ENCODE peak calls at places on chromosomes 1 and 21, in six cellular contexts. One of them, this sample, is unnamed. For H3K27me3, the result is how much of the 10 kb centered on the place peaks cover.

GRCh38 chr21:41764558-41765392 is 2.1 kb downstream of the RIPK4 start:
- DNase-seq in stomach: peak
- DNase-seq in left ventricle myocardium inferior: no peak
- DNase-seq in testis: no peak
- DNase-seq in right lobe of liver: no peak
- DNase-seq in AG04450: no peak
- DNase-seq in this sample: no peak

GRCh38 chr1:40583980-40584379 is 52.5 kb downstream of the ZNF684 start:
- DNase-seq in testis: no peak
- DNase-seq in right lobe of liver: no peak
- DNase-seq in AG04450: no peak
- DNase-seq in left ventricle myocardium inferior: no peak
- DNase-seq in stomach: no peak
- DNase-seq in this sample: no peak

GRCh38 chr1:197559655-197560054 is 215.6 kb downstream of the DENND1B start:
- DNase-seq in left ventricle myocardium inferior: no peak
- DNase-seq in right lobe of liver: no peak
- DNase-seq in stomach: no peak
- DNase-seq in AG04450: no peak
- DNase-seq in testis: no peak
- DNase-seq in this sample: no peak

GRCh38 chr1:59979551-59980070 is 53.0 kb upstream of the CYP2J2 start:
- DNase-seq in right lobe of liver: no peak
- DNase-seq in left ventricle myocardium inferior: no peak
- DNase-seq in stomach: no peak
- DNase-seq in testis: no peak
- DNase-seq in AG04450: no peak
- DNase-seq in this sample: no peak

GRCh38 chr1:203696673-203697072 is 68.3 kb upstream of the LAX1 start:
- DNase-seq in stomach: no peak
- DNase-seq in AG04450: no peak
- DNase-seq in testis: no peak
- DNase-seq in right lobe of liver: no peak
- DNase-seq in left ventricle myocardium inferior: no peak
- DNase-seq in this sample: no peak

GRCh38 chr1:221263831-221264767 is 384.9 kb downstream of the HLX start:
- DNase-seq in stomach: peak
- DNase-seq in left ventricle myocardium inferior: no peak
- DNase-seq in right lobe of liver: peak
- DNase-seq in testis: peak
- DNase-seq in AG04450: peak
- DNase-seq in this sample: peak

GRCh38 chr1:207389728-207390464 is 64.2 kb upstream of the CR2 start:
- DNase-seq in testis: no peak
- DNase-seq in AG04450: peak
- DNase-seq in right lobe of liver: no peak
- DNase-seq in left ventricle myocardium inferior: no peak
- DNase-seq in stomach: no peak
- DNase-seq in this sample: no peak

GRCh38 chr1:180188679-180189175 is 34.1 kb downstream of the QSOX1 start:
- DNase-seq in stomach: no peak
- DNase-seq in right lobe of liver: no peak
- DNase-seq in left ventricle myocardium inferior: no peak
- DNase-seq in testis: no peak
- DNase-seq in AG04450: no peak
- DNase-seq in this sample: no peak

GRCh38 chr1:87953732-87954344 is 625.2 kb downstream of the LMO4 start:
- DNase-seq in stomach: peak
- DNase-seq in testis: peak
- DNase-seq in right lobe of liver: peak
- DNase-seq in AG04450: peak
- DNase-seq in left ventricle myocardium inferior: peak
- DNase-seq in this sample: no peak

GRCh38 chr1:151060241-151061011 is at the start of gene MLLT11:
- DNase-seq in right lobe of liver: no peak
- DNase-seq in stomach: no peak
- DNase-seq in testis: peak
- DNase-seq in AG04450: no peak
- DNase-seq in left ventricle myocardium inferior: peak
- DNase-seq in this sample: peak

GRCh38 chr1:21216835-21217811 is 40.4 kb upstream of the EIF4G3 start:
- DNase-seq in stomach: peak
- DNase-seq in AG04450: no peak
- DNase-seq in right lobe of liver: peak
- DNase-seq in testis: peak
- DNase-seq in left ventricle myocardium inferior: no peak
- DNase-seq in this sample: no peak

GRCh38 chr1:154325583-154326545 is 539 bp downstream of the ATP8B2 start:
- DNase-seq in left ventricle myocardium inferior: peak
- DNase-seq in testis: peak
- DNase-seq in stomach: peak
- DNase-seq in AG04450: peak
- DNase-seq in right lobe of liver: no peak
- DNase-seq in this sample: peak

GRCh38 chr1:56330400-56331026 is 248.8 kb downstream of the PLPP3 start:
- DNase-seq in AG04450: peak
- DNase-seq in stomach: no peak
- DNase-seq in right lobe of liver: no peak
- DNase-seq in left ventricle myocardium inferior: no peak
- DNase-seq in testis: no peak
- DNase-seq in this sample: no peak

GRCh38 chr1:12438349-12438924 is 179.6 kb downstream of the DHRS3 start:
- DNase-seq in AG04450: no peak
- DNase-seq in stomach: no peak
- DNase-seq in left ventricle myocardium inferior: no peak
- DNase-seq in testis: no peak
- DNase-seq in right lobe of liver: no peak
- DNase-seq in this sample: no peak

GRCh38 chr1:181767001-181767708 is 283.8 kb downstream of the CACNA1E start:
- DNase-seq in right lobe of liver: no peak
- DNase-seq in testis: no peak
- DNase-seq in AG04450: no peak
- DNase-seq in left ventricle myocardium inferior: no peak
- DNase-seq in stomach: no peak
- DNase-seq in this sample: no peak

GRCh38 chr1:115282825-115283224 is 55.2 kb downstream of the NGF start:
- DNase-seq in testis: peak
- DNase-seq in AG04450: no peak
- DNase-seq in stomach: peak
- DNase-seq in left ventricle myocardium inferior: peak
- DNase-seq in right lobe of liver: peak
- DNase-seq in this sample: peak

GRCh38 chr1:16606106-16606505 is 7.3 kb downstream of the NBPF1 start:
- DNase-seq in AG04450: no peak
- DNase-seq in stomach: no peak
- DNase-seq in right lobe of liver: peak
- DNase-seq in left ventricle myocardium inferior: no peak
- DNase-seq in testis: no peak
- DNase-seq in this sample: no peak

GRCh38 chr1:8090241-8090702 is 64.2 kb upstream of the ERRFI1 start:
- DNase-seq in AG04450: no peak
- DNase-seq in right lobe of liver: no peak
- DNase-seq in left ventricle myocardium inferior: no peak
- DNase-seq in stomach: no peak
- DNase-seq in testis: no peak
- DNase-seq in this sample: no peak

GRCh38 chr1:218660678-218661053 is 315.5 kb downstream of the TGFB2 start:
- DNase-seq in right lobe of liver: no peak
- DNase-seq in AG04450: no peak
- DNase-seq in stomach: no peak
- DNase-seq in left ventricle myocardium inferior: no peak
- DNase-seq in testis: no peak
- DNase-seq in this sample: no peak

GRCh38 chr1:210143465-210144062 is 89.0 kb upstream of the SERTAD4 start:
- DNase-seq in stomach: peak
- DNase-seq in left ventricle myocardium inferior: peak
- DNase-seq in AG04450: peak
- DNase-seq in right lobe of liver: peak
- DNase-seq in testis: peak
- DNase-seq in this sample: peak

GRCh38 chr1:41872074-41872473 is 46.6 kb downstream of the HIVEP3 start:
- DNase-seq in testis: no peak
- DNase-seq in AG04450: no peak
- DNase-seq in right lobe of liver: no peak
- DNase-seq in left ventricle myocardium inferior: no peak
- DNase-seq in stomach: no peak
- DNase-seq in this sample: no peak

GRCh38 chr1:76674689-76675088 is 192.6 kb upstream of the ST6GALNAC5 start:
- DNase-seq in testis: no peak
- DNase-seq in AG04450: no peak
- DNase-seq in left ventricle myocardium inferior: no peak
- DNase-seq in stomach: no peak
- DNase-seq in right lobe of liver: no peak
- DNase-seq in this sample: no peak
- H3K27me3 ChIP-seq in testis: under half
- H3K27me3 ChIP-seq in AG04450: under half
- H3K27me3 ChIP-seq in left ventricle myocardium inferior: under half
- H3K27me3 ChIP-seq in stomach: under half
- H3K27me3 ChIP-seq in right lobe of liver: under half
- H3K27me3 ChIP-seq in this sample: under half

DNA sequence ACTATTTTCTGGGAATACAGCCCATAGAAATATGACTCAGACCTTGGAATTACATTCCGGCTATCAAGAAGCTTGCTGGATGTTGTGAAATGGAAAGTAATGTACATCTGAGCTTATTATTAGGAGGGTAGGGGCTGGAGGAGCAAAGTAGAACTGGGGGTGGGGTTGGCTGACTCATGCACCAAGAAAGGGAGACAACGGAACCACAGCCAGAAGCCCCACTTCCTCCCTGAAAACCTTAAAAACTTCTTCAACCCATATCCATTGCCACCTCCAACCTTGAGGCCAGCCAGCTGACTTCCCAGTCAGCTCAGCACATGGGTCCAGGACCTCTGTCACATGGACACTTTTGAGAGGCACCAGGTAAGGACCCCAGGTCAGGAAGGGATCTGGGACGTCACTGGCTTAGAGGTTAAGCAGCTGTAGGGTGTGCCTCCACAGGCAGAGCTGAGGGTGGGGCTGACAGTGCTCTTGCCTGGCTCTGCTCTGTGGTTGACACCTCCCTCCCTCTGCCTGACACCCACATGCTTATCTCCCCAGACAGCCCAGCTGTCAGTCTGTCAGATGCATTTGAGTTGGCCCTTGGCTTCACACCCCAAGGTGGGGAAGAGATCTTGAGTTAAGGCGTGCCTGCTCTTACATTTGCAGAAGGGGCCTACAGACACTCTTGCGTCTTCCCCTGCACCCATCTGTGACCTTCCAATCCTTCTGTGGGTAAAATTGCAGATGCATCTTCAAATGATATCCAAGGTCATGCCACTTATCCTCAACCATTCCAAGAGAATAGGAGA is 5.7 kb upstream of the ZNF683 start:
- DNase-seq in testis: no peak
- DNase-seq in stomach: no peak
- DNase-seq in AG04450: peak
- DNase-seq in right lobe of liver: no peak
- DNase-seq in left ventricle myocardium inferior: no peak
- DNase-seq in this sample: no peak
- H3K4me3 ChIP-seq in testis: no peak
- H3K4me3 ChIP-seq in stomach: no peak
- H3K4me3 ChIP-seq in AG04450: peak
- H3K4me3 ChIP-seq in right lobe of liver: no peak
- H3K4me3 ChIP-seq in left ventricle myocardium inferior: no peak
- H3K4me3 ChIP-seq in this sample: no peak

GRCh38 chr1:25134307-25134706 is 98.0 kb downstream of the SYF2 start:
- DNase-seq in AG04450: no peak
- DNase-seq in left ventricle myocardium inferior: no peak
- DNase-seq in right lobe of liver: no peak
- DNase-seq in stomach: no peak
- DNase-seq in testis: no peak
- DNase-seq in this sample: no peak
- H3K27me3 ChIP-seq in AG04450: under half
- H3K27me3 ChIP-seq in left ventricle myocardium inferior: half or more
- H3K27me3 ChIP-seq in right lobe of liver: under half
- H3K27me3 ChIP-seq in stomach: under half
- H3K27me3 ChIP-seq in testis: under half
- H3K27me3 ChIP-seq in this sample: under half

DNA sequence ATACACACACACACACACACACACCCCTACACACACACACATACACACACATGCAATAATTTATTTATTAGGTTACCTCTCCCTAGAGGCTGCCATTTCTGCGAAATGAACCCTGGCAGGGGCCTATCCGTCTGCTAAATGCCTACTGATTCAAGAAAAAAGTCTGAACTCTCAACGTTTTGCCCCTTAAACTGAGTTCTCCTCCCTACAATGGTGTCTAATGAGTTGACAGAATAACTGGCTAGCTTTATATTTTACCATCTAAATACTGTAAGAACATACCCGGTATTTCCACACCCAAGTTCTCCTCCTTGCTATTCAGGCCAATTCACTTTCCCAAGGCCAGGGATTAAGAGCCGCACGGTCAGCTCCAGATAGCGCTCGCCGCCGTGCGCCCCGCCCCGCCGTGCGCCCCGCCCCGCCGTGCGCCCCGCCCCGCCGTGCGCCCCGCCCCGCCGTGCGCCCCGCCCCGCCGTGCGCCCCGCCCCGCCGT is 339 bp upstream of the RNPC3 start:
- DNase-seq in testis: no peak
- DNase-seq in right lobe of liver: no peak
- DNase-seq in AG04450: no peak
- DNase-seq in stomach: no peak
- DNase-seq in left ventricle myocardium inferior: no peak
- DNase-seq in this sample: no peak
- H3K4me3 ChIP-seq in testis: peak
- H3K4me3 ChIP-seq in right lobe of liver: peak
- H3K4me3 ChIP-seq in AG04450: peak
- H3K4me3 ChIP-seq in stomach: peak
- H3K4me3 ChIP-seq in left ventricle myocardium inferior: peak
- H3K4me3 ChIP-seq in this sample: no peak